ENCODE peak calls at places on chromosomes 6 and 20, in eight cellular contexts. P is A172, D is kidney, F is NB4, B is anterior cingulate cortex, O is hypothalamus, Q is cardiac muscle cell, H is NCI-H1105. R is an unnamed sample.

GRCh38 chr6:33761922-33762629 is 15.4 kb upstream of the IP6K3 start:
- DNase-seq in P (peak), D (peak), F (peak), B (peak), O (peak), Q (peak), H (peak), R (no peak)

GRCh38 chr20:38601216-38602184 is at the start of gene ARHGAP40:
- DNase-seq in P (no peak), D (peak), F (peak), B (no peak), O (no peak), Q (no peak), H (no peak), R (no peak)

GRCh38 chr6:30112402-30113376 is at the start of gene TRIM31:
- DNase-seq in P (no peak), D (no peak), F (no peak), B (no peak), O (no peak), Q (no peak), H (no peak), R (no peak)

GRCh38 chr20:44324343-44324742 is 12.5 kb upstream of the R3HDML start:
- DNase-seq in P (peak), D (no peak), F (no peak), B (no peak), O (no peak), Q (no peak), H (no peak), R (no peak)

GRCh38 chr6:15754035-15754705 is 91.3 kb upstream of the DTNBP1 start:
- DNase-seq in P (peak), D (no peak), F (peak), B (no peak), O (no peak), Q (peak), H (no peak), R (no peak)

GRCh38 chr6:147005499-147005898 is 198.7 kb upstream of the STXBP5 start:
- DNase-seq in P (no peak), D (no peak), F (peak), B (no peak), O (no peak), Q (no peak), H (no peak), R (no peak)

GRCh38 chr20:24694727-24695528 is 225.5 kb downstream of the SYNDIG1 start:
- DNase-seq in P (peak), D (peak), F (no peak), B (no peak), O (no peak), Q (no peak), H (no peak), R (peak)

GRCh38 chr6:163722293-163722692 is 307.8 kb downstream of the QKI start:
- DNase-seq in P (no peak), D (no peak), F (no peak), B (no peak), O (no peak), Q (no peak), H (no peak), R (no peak)

GRCh38 chr6:6003334-6004146 is 3.2 kb downstream of the NRN1 start:
- DNase-seq in P (no peak), D (peak), F (peak), B (no peak), O (no peak), Q (no peak), H (peak), R (peak)

GRCh38 chr6:124903797-124904196 is 58.4 kb upstream of the RNF217 start:
- DNase-seq in P (no peak), D (no peak), F (no peak), B (no peak), O (no peak), Q (no peak), H (no peak), R (no peak)

GRCh38 chr20:19889011-19889953 is 127.9 kb upstream of the NAA20 start:
- DNase-seq in P (peak), D (peak), F (no peak), B (peak), O (peak), Q (peak), H (no peak), R (no peak)

GRCh38 chr6:27238010-27238983 is 9.2 kb upstream of the PRSS16 start:
- DNase-seq in P (no peak), D (no peak), F (no peak), B (no peak), O (no peak), Q (peak), H (no peak), R (no peak)

GRCh38 chr20:36791862-36792261 is 18.3 kb upstream of the DSN1 start:
- DNase-seq in P (no peak), D (no peak), F (no peak), B (no peak), O (no peak), Q (no peak), H (no peak), R (no peak)

GRCh38 chr20:10924628-10925266 is 250.9 kb upstream of the JAG1 start:
- DNase-seq in P (peak), D (no peak), F (no peak), B (no peak), O (no peak), Q (peak), H (peak), R (no peak)

GRCh38 chr20:63536997-63537524 is at the start of gene PTK6:
- DNase-seq in P (peak), D (peak), F (peak), B (no peak), O (no peak), Q (no peak), H (no peak), R (peak)

GRCh38 chr20:44295995-44296394 is 15.0 kb downstream of the FITM2 start:
- DNase-seq in P (no peak), D (no peak), F (no peak), B (no peak), O (no peak), Q (no peak), H (peak), R (no peak)

GRCh38 chr6:159110013-159110412 is 59.2 kb upstream of the FNDC1 start:
- DNase-seq in P (peak), D (no peak), F (peak), B (no peak), O (no peak), Q (peak), H (peak), R (no peak)

GRCh38 chr6:21595951-21596378 is 2.4 kb downstream of the SOX4 start:
- DNase-seq in P (no peak), D (peak), F (no peak), B (no peak), O (no peak), Q (no peak), H (peak), R (no peak)

GRCh38 chr20:11754451-11754850 is 163.2 kb upstream of the BTBD3 start:
- DNase-seq in P (no peak), D (no peak), F (no peak), B (no peak), O (no peak), Q (no peak), H (no peak), R (no peak)

GRCh38 chr6:131949909-131950766 is 1.0 kb downstream of the CCN2 start:
- DNase-seq in P (peak), D (peak), F (no peak), B (peak), O (peak), Q (peak), H (peak), R (peak)

GRCh38 chr6:136987526-136987925 is 57.2 kb downstream of the IL20RA start:
- DNase-seq in P (no peak), D (no peak), F (no peak), B (no peak), O (no peak), Q (no peak), H (no peak), R (no peak)

GRCh38 chr6:106525111-106525884 is 104.0 kb downstream of the RTN4IP1 start:
- DNase-seq in P (no peak), D (no peak), F (peak), B (no peak), O (no peak), Q (no peak), H (no peak), R (no peak)

GRCh38 chr6:39642300-39642699 is 82.9 kb downstream of the KIF6 start:
- DNase-seq in P (no peak), D (no peak), F (no peak), B (no peak), O (no peak), Q (no peak), H (no peak), R (no peak)

GRCh38 chr6:132763269-132763668 is 5.6 kb upstream of the VNN2 start:
- DNase-seq in P (peak), D (no peak), F (peak), B (no peak), O (no peak), Q (peak), H (no peak), R (no peak)

GRCh38 chr6:32439708-32440214 is at the start of gene HLA-DRA:
- DNase-seq in P (peak), D (no peak), F (peak), B (no peak), O (no peak), Q (peak), H (no peak), R (no peak)

GRCh38 chr20:32516985-32517873 is 67.9 kb downstream of the NOL4L start:
- DNase-seq in P (no peak), D (peak), F (no peak), B (peak), O (peak), Q (no peak), H (no peak), R (peak)

GRCh38 chr6:37251211-37251610 is 6.4 kb upstream of the TBC1D22B start:
- DNase-seq in P (peak), D (no peak), F (no peak), B (no peak), O (no peak), Q (peak), H (no peak), R (no peak)

GRCh38 chr6:12490904-12491571 is 200.9 kb downstream of the EDN1 start:
- DNase-seq in P (peak), D (no peak), F (peak), B (no peak), O (no peak), Q (peak), H (no peak), R (no peak)

GRCh38 chr6:163214259-163214658 is 200.3 kb upstream of the QKI start:
- DNase-seq in P (no peak), D (no peak), F (no peak), B (no peak), O (no peak), Q (no peak), H (no peak), R (no peak)

GRCh38 chr20:11496382-11496781 is 421.3 kb upstream of the BTBD3 start:
- DNase-seq in P (no peak), D (no peak), F (no peak), B (no peak), O (no peak), Q (no peak), H (no peak), R (no peak)

GRCh38 chr6:89555751-89556150 is 82.8 kb downstream of the LYRM2 start:
- DNase-seq in P (no peak), D (no peak), F (no peak), B (no peak), O (no peak), Q (no peak), H (no peak), R (no peak)

GRCh38 chr20:11261533-11262000 is 587.8 kb upstream of the JAG1 start:
- DNase-seq in P (peak), D (no peak), F (no peak), B (no peak), O (no peak), Q (peak), H (no peak), R (no peak)

GRCh38 chr6:119443993-119444641 is 94.6 kb upstream of the MAN1A1 start:
- DNase-seq in P (no peak), D (no peak), F (no peak), B (no peak), O (no peak), Q (peak), H (no peak), R (no peak)